ENCODE peak calls at places on chromosomes 7 and 10, in six cellular contexts. N is GM23338, F is tibial artery, J is frontal cortex, C is NCI-H1105 treated with DMSO at 0.1 percent for 48 hours, Y is choroid plexus epithelial cell. L is an unnamed sample.

GRCh38 chr7:118802726-118803125 is 578.2 kb downstream of the ANKRD7 start:
- DNase-seq in N (no peak), F (no peak), J (no peak), C (no peak), Y (no peak), L (no peak)

GRCh38 chr7:157801109-157801508 is 464.3 kb downstream of the DNAJB6 start:
- DNase-seq in N (no peak), F (no peak), J (no peak), C (no peak), Y (no peak), L (no peak)

GRCh38 chr7:99123571-99124033 is 20.3 kb downstream of the SMURF1 start:
- DNase-seq in N (no peak), F (peak; percentile 74), J (no peak), C (no peak), Y (peak; percentile 78), L (no peak)

GRCh38 chr7:157735826-157736225 is 399.0 kb downstream of the DNAJB6 start:
- DNase-seq in N (no peak), F (no peak), J (no peak), C (no peak), Y (no peak), L (no peak)

GRCh38 chr7:461453-462172 is 58.0 kb downstream of the PDGFA start:
- DNase-seq in N (no peak), F (no peak), J (no peak), C (no peak), Y (peak; percentile 28), L (no peak)

GRCh38 chr7:155865830-155866545 is 53.7 kb upstream of the SHH start:
- DNase-seq in N (no peak), F (no peak), J (no peak), C (no peak), Y (no peak), L (no peak)

GRCh38 chr10:11882646-11883375 is 59.7 kb downstream of the PROSER2 start:
- DNase-seq in N (no peak), F (no peak), J (no peak), C (no peak), Y (no peak), L (no peak)

GRCh38 chr7:114865564-114865963 is 56.3 kb upstream of the MDFIC start:
- DNase-seq in N (peak; percentile 74), F (peak; percentile 49), J (peak; percentile 2), C (no peak), Y (peak; percentile 81), L (peak; percentile 49)

GRCh38 chr7:29957921-29958320 is 31.7 kb downstream of the SCRN1 start:
- DNase-seq in N (no peak), F (no peak), J (no peak), C (peak; percentile 30), Y (no peak), L (peak; percentile 82)

GRCh38 chr10:131429942-131430341 is 118.4 kb upstream of the TCERG1L start:
- DNase-seq in N (no peak), F (no peak), J (no peak), C (no peak), Y (no peak), L (no peak)

GRCh38 chr7:23268746-23269145 is 22.2 kb downstream of the GPNMB start:
- DNase-seq in N (no peak), F (no peak), J (no peak), C (no peak), Y (no peak), L (no peak)

GRCh38 chr10:106577266-106577665 is 587.2 kb downstream of the SORCS1 start:
- DNase-seq in N (peak; percentile 62), F (no peak), J (no peak), C (no peak), Y (peak; percentile 79), L (no peak)

GRCh38 chr10:44628921-44629320 is 244.0 kb upstream of the CXCL12 start:
- DNase-seq in N (peak; percentile 13), F (no peak), J (no peak), C (no peak), Y (peak; percentile 90), L (no peak)

GRCh38 chr7:2635810-2636701 is 4.3 kb downstream of the TTYH3 start:
- DNase-seq in N (no peak), F (no peak), J (no peak), C (no peak), Y (no peak), L (no peak)

GRCh38 chr7:8391353-8392062 is 41.9 kb upstream of the NXPH1 start:
- DNase-seq in N (no peak), F (no peak), J (no peak), C (no peak), Y (no peak), L (no peak)

GRCh38 chr7:10237306-10237705 is 736.4 kb upstream of the PHF14 start:
- DNase-seq in N (no peak), F (no peak), J (no peak), C (no peak), Y (peak; percentile 23), L (peak; percentile 67)

GRCh38 chr7:101630591-101630990 is 1.5 kb upstream of the MYL10 start:
- DNase-seq in N (no peak), F (no peak), J (no peak), C (no peak), Y (no peak), L (no peak)

GRCh38 chr10:63636812-63637211 is 115.6 kb downstream of the REEP3 start:
- DNase-seq in N (no peak), F (no peak), J (no peak), C (no peak), Y (no peak), L (no peak)

GRCh38 chr10:60645928-60646433 is 132.3 kb upstream of the CDK1 start:
- DNase-seq in N (no peak), F (no peak), J (no peak), C (no peak), Y (no peak), L (no peak)

GRCh38 chr10:124243702-124244121 is 150.3 kb upstream of the CHST15 start:
- DNase-seq in N (no peak), F (no peak), J (no peak), C (no peak), Y (no peak), L (no peak)

GRCh38 chr10:120505866-120506265 is 48.8 kb downstream of the PLPP4 start:
- DNase-seq in N (no peak), F (no peak), J (no peak), C (no peak), Y (peak; percentile 33), L (no peak)

GRCh38 chr10:97771055-97771811 is 566 bp downstream of the SFRP5 start:
- DNase-seq in N (peak; percentile 71), F (no peak), J (peak; percentile 49), C (peak; percentile 14), Y (peak; percentile 34), L (peak; percentile 37)

GRCh38 chr7:100563809-100564400 is 9.8 kb downstream of the SAP25 start:
- DNase-seq in N (peak; percentile 96), F (peak; percentile 86), J (peak; percentile 86), C (no peak), Y (peak; percentile 82), L (peak; percentile 79)